ENCODE peak calls at places on chromosomes 11 and 22, in eight cellular contexts. Q is body of pancreas, K is HepG2, Y is spleen, H is right lobe of liver, D is prostate gland, B is HCT116, R is sigmoid colon. P is an unnamed sample.

GRCh38 chr11:79066456-79067354 is 374.1 kb downstream of the TENM4 start:
- DNase-seq in R (no peak), K (no peak), Y (no peak), B (no peak), D (no peak), H (no peak), Q (no peak), P (no peak)

GRCh38 chr11:116132273-116132978 is 628.2 kb upstream of the CADM1 start:
- DNase-seq in Y (no peak), Q (no peak), R (no peak), D (no peak), B (no peak), H (no peak), K (no peak), P (peak)

GRCh38 chr11:44047931-44048431 is at the start of gene ACCSL:
- DNase-seq in K (no peak), B (no peak), H (no peak), Q (no peak), Y (no peak), D (no peak), R (peak), P (no peak)

GRCh38 chr22:22666307-22667091 is 22.1 kb downstream of the GGTLC2 start:
- DNase-seq in D (no peak), K (peak), R (no peak), Y (no peak), Q (peak), B (no peak), H (peak), P (peak)

GRCh38 chr22:39179841-39180335 is 27.4 kb upstream of the CBX7 start:
- DNase-seq in D (no peak), R (no peak), H (peak), Q (no peak), K (no peak), B (no peak), Y (peak), P (peak)

GRCh38 chr11:117005758-117006157 is 92.5 kb downstream of the SIK3 start:
- DNase-seq in Q (no peak), B (no peak), K (no peak), Y (no peak), D (no peak), H (no peak), R (no peak), P (no peak)

GRCh38 chr22:33524511-33525270 is 395.6 kb downstream of the LARGE1 start:
- DNase-seq in D (no peak), K (no peak), Y (no peak), R (no peak), H (no peak), B (no peak), Q (peak), P (no peak)

GRCh38 chr11:115741376-115741775 is 237.2 kb upstream of the CADM1 start:
- DNase-seq in Y (no peak), B (no peak), D (no peak), R (no peak), Q (no peak), H (no peak), K (no peak), P (no peak)

GRCh38 chr11:78910322-78910721 is 335.7 kb upstream of the NARS2 start:
- DNase-seq in B (no peak), R (no peak), Q (no peak), D (no peak), K (no peak), Y (no peak), H (no peak), P (no peak)

GRCh38 chr11:65182258-65183170 is 786 bp downstream of the CAPN1 start:
- DNase-seq in B (peak), Y (peak), Q (peak), H (peak), K (peak), R (peak), D (peak), P (no peak)

GRCh38 chr11:75313457-75314272 is 37.8 kb downstream of the ARRB1 start:
- DNase-seq in B (no peak), H (no peak), K (no peak), Y (no peak), D (no peak), R (peak), Q (peak), P (no peak)

GRCh38 chr11:46338636-46338987 is 8.7 kb upstream of the DGKZ start:
- DNase-seq in Y (no peak), Q (no peak), K (no peak), R (no peak), H (no peak), B (no peak), D (no peak), P (no peak)

GRCh38 chr11:44066732-44067131 is 662 bp downstream of the ACCS start:
- DNase-seq in H (no peak), D (peak), Q (peak), K (no peak), Y (no peak), B (peak), R (peak), P (peak)

GRCh38 chr11:118198370-118198769 is 21.9 kb upstream of the SCN2B start:
- DNase-seq in R (peak), K (peak), B (peak), D (peak), Q (peak), Y (peak), H (peak), P (peak)

GRCh38 chr22:30556388-30556787 is 9.8 kb upstream of the SEC14L6 start:
- DNase-seq in Q (no peak), D (no peak), B (no peak), K (no peak), Y (no peak), H (no peak), R (no peak), P (no peak)

GRCh38 chr11:11313426-11313825 is 39.6 kb downstream of the CSNK2A3 start:
- DNase-seq in H (no peak), D (no peak), B (no peak), R (no peak), K (peak), Y (no peak), Q (peak), P (no peak)

GRCh38 chr22:40973144-40973543 is 22.0 kb downstream of the RBX1 start:
- DNase-seq in H (no peak), Y (peak), D (no peak), Q (no peak), B (no peak), R (peak), K (no peak), P (no peak)
- TF ChIP-seq POLR2A in H (no peak), Y (no peak), D (no peak), Q (no peak), B (no peak), R (no peak), K (no peak), P (no peak)

DNA sequence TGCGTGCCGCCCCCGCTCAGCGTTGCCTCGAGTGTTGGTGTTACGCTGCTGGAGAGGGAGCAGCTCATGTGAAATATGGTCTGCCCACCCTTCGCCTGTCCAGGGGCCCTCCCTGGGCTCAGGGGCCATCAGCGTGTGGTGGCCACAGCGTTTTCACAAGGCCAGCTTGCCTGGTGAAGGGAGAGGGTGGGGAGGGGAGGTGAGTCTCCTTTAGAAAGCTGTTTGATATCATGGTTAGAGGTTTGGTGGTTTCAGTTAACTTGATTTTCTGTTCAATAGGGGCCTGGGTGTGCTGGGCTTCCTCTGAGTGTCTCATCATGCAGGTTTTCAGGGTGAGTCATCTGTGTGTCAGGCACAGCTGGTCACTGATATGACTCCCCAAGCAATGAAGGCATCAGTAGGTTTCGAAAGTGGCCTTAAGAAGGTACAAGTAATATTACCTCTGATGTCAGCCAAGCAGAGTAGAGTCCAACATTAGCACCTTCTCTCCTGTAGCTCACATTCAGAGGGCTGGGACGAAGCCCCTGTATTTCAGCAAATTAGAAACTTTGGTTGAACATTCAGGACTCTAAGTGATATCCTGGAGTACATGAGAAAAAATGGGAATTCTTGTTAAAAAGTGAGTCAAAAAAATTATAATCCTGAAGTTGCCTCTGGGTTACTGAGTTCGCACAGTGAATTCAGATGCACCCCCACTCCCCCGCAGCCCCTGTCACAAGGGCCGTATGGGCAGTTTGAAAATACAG is 172.5 kb downstream of the TBC1D22A start:
- DNase-seq in D (no peak), H (no peak), R (no peak), Y (no peak), B (peak), K (peak), Q (peak), P (no peak)
- TF ChIP-seq CTCF in D (no peak), H (no peak), R (no peak), Y (no peak), B (no peak), K (no peak), Q (no peak), P (no peak)

GRCh38 chr11:7671347-7671746 is 2.0 kb downstream of the CYB5R2 start:
- DNase-seq in H (no peak), K (no peak), Y (no peak), R (no peak), Q (peak), D (peak), B (no peak), P (no peak)
- TF ChIP-seq POLR2A in H (no peak), K (no peak), Y (no peak), R (no peak), Q (no peak), D (no peak), B (no peak), P (no peak)

GRCh38 chr11:131025421-131026126 is 109.3 kb upstream of the SNX19 start:
- DNase-seq in Q (peak), B (no peak), Y (no peak), D (no peak), H (no peak), R (no peak), K (no peak), P (no peak)
- TF ChIP-seq CTCF in Q (no peak), B (no peak), Y (no peak), D (no peak), H (no peak), R (no peak), K (no peak), P (no peak)

GRCh38 chr11:34926101-34926830 is 9.8 kb downstream of the PDHX start:
- DNase-seq in Y (no peak), D (no peak), B (peak), R (no peak), H (no peak), Q (no peak), K (peak), P (no peak)

GRCh38 chr11:34928960-34929680 is 12.7 kb downstream of the PDHX start:
- DNase-seq in K (no peak), D (no peak), B (no peak), R (no peak), Y (no peak), Q (no peak), H (no peak), P (no peak)

GRCh38 chr11:34928268-34928959 is 12.0 kb downstream of the PDHX start:
- DNase-seq in B (no peak), D (no peak), R (no peak), Y (no peak), K (no peak), Q (no peak), H (no peak), P (no peak)

GRCh38 chr11:34926831-34927132 is 10.4 kb downstream of the PDHX start:
- DNase-seq in R (no peak), Q (no peak), K (no peak), B (no peak), D (no peak), Y (no peak), H (no peak), P (no peak)

GRCh38 chr11:34929794-34930763 is 13.7 kb downstream of the PDHX start:
- DNase-seq in Y (no peak), Q (peak), H (no peak), B (no peak), K (peak), D (no peak), R (no peak), P (no peak)
- TF ChIP-seq POLR2A in Y (no peak), Q (no peak), H (no peak), B (no peak), K (no peak), D (no peak), R (no peak), P (no peak)

GRCh38 chr22:50564289-50564688 is 1.6 kb upstream of the SYCE3 start:
- DNase-seq in B (no peak), Y (no peak), D (no peak), R (no peak), K (no peak), Q (no peak), H (no peak), P (no peak)

GRCh38 chr22:50561401-50562074 is 1.2 kb downstream of the SYCE3 start:
- DNase-seq in B (no peak), R (peak), Y (no peak), H (no peak), Q (no peak), K (no peak), D (no peak), P (no peak)

GRCh38 chr22:50563410-50564160 is 866 bp upstream of the SYCE3 start:
- DNase-seq in B (no peak), K (peak), Q (no peak), H (peak), D (no peak), R (no peak), Y (no peak), P (no peak)

GRCh38 chr22:50562523-50563409 is at the start of gene SYCE3:
- DNase-seq in R (peak), Y (peak), Q (peak), H (peak), K (peak), B (peak), D (peak), P (peak)

DNA sequence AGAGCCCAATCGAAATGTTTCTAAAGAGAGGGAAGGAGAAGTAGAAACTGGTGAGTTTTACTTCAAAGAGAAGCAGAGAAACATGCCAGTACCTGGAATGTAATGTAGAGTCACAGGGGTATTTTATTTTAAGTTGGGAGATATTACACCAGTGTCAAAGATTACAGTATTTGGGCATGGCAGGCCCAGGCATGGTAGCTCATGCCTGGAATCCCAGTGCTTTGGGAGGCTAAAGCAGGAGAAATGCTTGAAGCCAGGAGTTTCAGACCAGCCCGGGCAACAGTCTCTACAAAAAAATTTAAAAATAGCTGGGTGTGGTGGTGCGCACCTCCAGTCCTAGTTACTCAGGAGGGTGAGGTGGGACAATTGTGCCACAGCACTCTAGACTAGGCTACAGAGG is 2.7 kb downstream of the SYCE3 start:
- DNase-seq in D (no peak), B (no peak), R (no peak), K (no peak), Y (no peak), H (no peak), Q (no peak), P (no peak)
- TF ChIP-seq CTCF in D (no peak), B (no peak), R (no peak), K (no peak), Y (no peak), H (no peak), Q (no peak), P (no peak)

GRCh38 chr22:50243704-50244419 is 961 bp downstream of the TUBGCP6 start:
- DNase-seq in B (no peak), Q (no peak), K (no peak), Y (no peak), D (no peak), R (no peak), H (no peak), P (no peak)

GRCh38 chr22:50242406-50242949 is 2.3 kb downstream of the TUBGCP6 start:
- DNase-seq in Q (no peak), Y (no peak), B (no peak), D (no peak), R (no peak), K (no peak), H (no peak), P (no peak)

GRCh38 chr22:50245214-50246072 is 620 bp upstream of the TUBGCP6 start:
- DNase-seq in H (no peak), K (no peak), B (no peak), Q (no peak), Y (peak), R (no peak), D (no peak), P (no peak)

GRCh38 chr22:50246242-50247175 is 1.7 kb upstream of the TUBGCP6 start:
- DNase-seq in B (no peak), Q (no peak), Y (no peak), K (peak), R (no peak), D (no peak), H (no peak), P (no peak)

GRCh38 chr22:50244420-50245213 is at the start of gene TUBGCP6:
- DNase-seq in H (peak), Q (peak), B (peak), K (peak), D (peak), R (peak), Y (peak), P (peak)
- TF ChIP-seq POLR2A in H (peak), Q (peak), B (peak), K (peak), D (peak), R (peak), Y (peak), P (no peak)

DNA sequence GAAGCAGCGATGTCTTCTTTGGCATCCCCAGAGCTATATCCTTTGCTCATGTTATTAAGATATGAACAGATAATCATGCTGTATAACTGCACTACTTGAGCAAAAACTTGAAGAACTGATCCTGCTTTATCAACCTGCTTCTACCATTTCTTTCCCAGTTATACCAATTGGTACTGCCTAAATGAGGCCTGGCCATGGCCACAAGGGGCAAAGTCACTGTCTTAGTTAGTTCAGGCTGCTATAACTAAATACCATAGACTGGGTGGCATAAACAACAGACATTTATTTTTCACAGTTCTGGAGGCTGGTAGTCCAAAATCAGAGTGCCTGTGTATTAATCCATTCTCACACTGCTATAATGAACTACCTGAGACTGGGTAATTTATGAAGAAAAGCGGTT is 37.5 kb downstream of the DEUP1 start:
- DNase-seq in R (no peak), Y (no peak), Q (no peak), B (no peak), H (no peak), K (no peak), D (no peak), P (no peak)
- TF ChIP-seq CTCF in R (no peak), Y (no peak), Q (no peak), B (no peak), H (no peak), K (no peak), D (no peak), P (no peak)

DNA sequence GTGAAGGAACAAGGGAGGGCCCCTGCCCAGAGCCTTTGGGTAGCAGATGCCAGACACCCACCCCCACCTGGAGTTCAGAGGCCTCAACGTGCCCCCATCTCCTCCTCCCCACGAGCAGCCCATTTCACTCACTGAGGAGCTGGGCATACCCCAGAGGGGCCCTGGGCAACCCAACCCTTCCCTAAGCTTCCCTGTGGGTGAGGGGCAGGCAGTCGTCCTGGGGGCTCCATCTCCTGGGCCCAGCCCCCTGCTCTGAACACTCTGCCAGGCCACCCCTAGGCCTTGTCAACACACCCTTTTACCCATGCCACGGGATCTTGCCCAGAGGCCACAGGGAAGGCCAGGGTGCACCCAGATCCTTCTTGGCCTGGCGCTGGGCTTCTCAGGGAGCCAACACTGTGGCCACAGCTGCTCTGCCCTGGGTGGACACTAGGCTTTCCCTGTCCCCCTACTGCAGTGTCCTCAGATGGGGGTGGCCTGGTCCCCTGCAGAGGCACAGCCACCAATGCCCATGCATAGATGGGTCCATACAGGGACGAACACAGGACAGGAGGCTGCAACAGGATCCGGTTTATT is 3.4 kb downstream of the SLC25A1 start:
- DNase-seq in Y (no peak), D (no peak), H (no peak), R (no peak), B (no peak), K (no peak), Q (no peak), P (no peak)
- TF ChIP-seq POLR2A in Y (no peak), D (no peak), H (no peak), R (no peak), B (peak), K (no peak), Q (no peak), P (no peak)

P was measured in lower leg skin.